ENCODE peak calls at places on chromosomes 6 and 20, in five cellular contexts. One of them, this sample, is unnamed.

GRCh38 chr6:21996425-21997207 is 300.2 kb downstream of the PRL start:
- DNase-seq in HepG2: no peak
- DNase-seq in H1: no peak
- DNase-seq in NT2/D1: no peak
- DNase-seq in GM12878: no peak
- DNase-seq in this sample: no peak

GRCh38 chr20:63967330-63968135 is 2.2 kb downstream of the ZNF512B start:
- DNase-seq in HepG2: no peak
- DNase-seq in H1: no peak
- DNase-seq in NT2/D1: no peak
- DNase-seq in GM12878: no peak
- DNase-seq in this sample: no peak

GRCh38 chr6:117513174-117513573 is 30.7 kb downstream of the DCBLD1 start:
- DNase-seq in HepG2: no peak
- DNase-seq in H1: no peak
- DNase-seq in NT2/D1: no peak
- DNase-seq in GM12878: no peak
- DNase-seq in this sample: no peak

GRCh38 chr6:107713214-107713962 is 110.7 kb downstream of the SCML4 start:
- DNase-seq in HepG2: no peak
- DNase-seq in H1: no peak
- DNase-seq in NT2/D1: no peak
- DNase-seq in GM12878: no peak
- DNase-seq in this sample: no peak

GRCh38 chr20:46083101-46083500 is 6.7 kb downstream of the NCOA5 start:
- DNase-seq in HepG2: no peak
- DNase-seq in H1: no peak
- DNase-seq in NT2/D1: no peak
- DNase-seq in GM12878: no peak
- DNase-seq in this sample: no peak

GRCh38 chr20:38023181-38024085 is 9.8 kb downstream of the TTI1 start:
- DNase-seq in HepG2: peak; percentile 43
- DNase-seq in H1: no peak
- DNase-seq in NT2/D1: no peak
- DNase-seq in GM12878: no peak
- DNase-seq in this sample: no peak

GRCh38 chr6:163438940-163439335 is 24.4 kb downstream of the QKI start:
- DNase-seq in HepG2: peak; percentile 49
- DNase-seq in H1: no peak
- DNase-seq in NT2/D1: no peak
- DNase-seq in GM12878: no peak
- DNase-seq in this sample: no peak

GRCh38 chr6:84467296-84467695 is 239.9 kb upstream of the CEP162 start:
- DNase-seq in HepG2: no peak
- DNase-seq in H1: no peak
- DNase-seq in NT2/D1: no peak
- DNase-seq in GM12878: no peak
- DNase-seq in this sample: no peak

GRCh38 chr6:157579467-157580031 is 198.6 kb downstream of the ZDHHC14 start:
- DNase-seq in HepG2: no peak
- DNase-seq in H1: no peak
- DNase-seq in NT2/D1: no peak
- DNase-seq in GM12878: no peak
- DNase-seq in this sample: no peak
- TF ChIP-seq SUZ12 in HepG2: no peak
- TF ChIP-seq SUZ12 in H1: no peak
- TF ChIP-seq SUZ12 in NT2/D1: no peak
- TF ChIP-seq SUZ12 in GM12878: no peak
- TF ChIP-seq SUZ12 in this sample: no peak

GRCh38 chr6:166415306-166415705 is 32.6 kb upstream of the MPC1 start:
- DNase-seq in HepG2: no peak
- DNase-seq in H1: no peak
- DNase-seq in NT2/D1: no peak
- DNase-seq in GM12878: no peak
- DNase-seq in this sample: no peak
- TF ChIP-seq SUZ12 in HepG2: no peak
- TF ChIP-seq SUZ12 in H1: no peak
- TF ChIP-seq SUZ12 in NT2/D1: no peak
- TF ChIP-seq SUZ12 in GM12878: no peak
- TF ChIP-seq SUZ12 in this sample: no peak

GRCh38 chr20:62590301-62591121 is 51.8 kb upstream of the SLCO4A1 start:
- DNase-seq in HepG2: no peak
- DNase-seq in H1: no peak
- DNase-seq in NT2/D1: no peak
- DNase-seq in GM12878: no peak
- DNase-seq in this sample: no peak
- TF ChIP-seq SUZ12 in HepG2: no peak
- TF ChIP-seq SUZ12 in H1: no peak
- TF ChIP-seq SUZ12 in NT2/D1: no peak
- TF ChIP-seq SUZ12 in GM12878: no peak
- TF ChIP-seq SUZ12 in this sample: no peak

DNA sequence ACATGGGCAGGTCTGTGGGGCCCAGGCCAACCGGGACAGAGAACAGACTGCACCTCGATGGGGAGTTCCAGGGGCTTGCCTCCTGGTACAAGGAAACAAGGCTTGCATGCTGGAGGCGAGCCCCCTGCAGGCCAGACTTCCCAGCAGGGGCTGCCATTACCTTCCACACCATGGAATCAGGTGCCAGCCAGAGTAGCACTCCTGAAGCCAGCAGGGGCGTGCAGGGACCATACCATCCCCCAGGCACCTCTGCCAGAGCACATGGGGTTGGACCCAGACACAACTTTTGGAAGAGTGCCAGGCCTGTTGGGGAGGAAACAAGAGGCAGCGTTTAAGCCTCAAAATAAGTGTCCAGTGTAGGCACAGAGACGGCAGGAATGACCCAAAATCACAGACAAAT is 6.5 kb downstream of the DDO start:
- DNase-seq in HepG2: no peak
- DNase-seq in H1: no peak
- DNase-seq in NT2/D1: no peak
- DNase-seq in GM12878: no peak
- DNase-seq in this sample: no peak
- TF ChIP-seq SUZ12 in HepG2: no peak
- TF ChIP-seq SUZ12 in H1: no peak
- TF ChIP-seq SUZ12 in NT2/D1: no peak
- TF ChIP-seq SUZ12 in GM12878: no peak
- TF ChIP-seq SUZ12 in this sample: no peak

DNA sequence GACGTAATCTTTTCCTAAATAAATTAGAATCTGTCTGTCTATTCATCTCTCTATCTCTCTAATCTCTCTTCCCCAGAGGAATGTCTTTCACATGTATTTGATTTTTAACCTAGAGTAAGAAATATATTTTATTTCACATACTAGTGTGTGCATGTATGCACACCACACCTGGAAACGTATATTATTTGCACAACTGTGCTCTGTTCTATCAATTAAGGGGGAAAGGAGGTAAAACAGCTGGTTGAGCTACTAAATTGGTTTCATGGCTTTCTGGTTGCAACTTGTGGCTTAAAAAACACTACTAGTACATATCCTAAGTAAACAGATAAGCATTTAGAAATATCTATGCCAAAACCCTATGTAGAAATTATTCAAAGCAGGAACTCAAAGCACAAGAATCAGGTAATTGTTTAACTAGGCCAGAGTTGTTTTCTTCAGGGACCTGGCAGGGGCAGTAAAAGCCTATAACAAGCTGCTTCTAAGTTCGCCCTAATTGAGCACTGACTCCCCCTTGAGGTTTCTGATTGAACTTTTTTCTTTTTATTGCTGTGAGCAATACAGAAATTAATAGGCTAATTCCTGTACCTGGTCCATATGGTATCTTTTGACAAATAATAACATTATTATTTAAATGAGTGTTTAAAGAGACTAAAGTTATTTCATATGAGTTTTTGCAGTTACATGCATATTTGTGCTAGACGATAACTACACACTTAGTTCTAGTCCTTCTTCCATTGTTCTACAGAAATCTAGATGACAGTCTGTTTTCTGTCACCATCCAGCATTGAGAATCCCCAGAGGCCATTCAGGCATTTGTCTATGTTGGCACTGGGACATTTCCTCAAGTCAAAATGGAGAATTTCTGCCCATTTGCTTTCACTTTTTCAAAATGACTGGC is 88.6 kb downstream of the MCHR2 start:
- DNase-seq in HepG2: peak; percentile 46
- DNase-seq in H1: no peak
- DNase-seq in NT2/D1: peak; percentile 15
- DNase-seq in GM12878: no peak
- DNase-seq in this sample: peak; percentile 63
- TF ChIP-seq SUZ12 in HepG2: no peak
- TF ChIP-seq SUZ12 in H1: no peak
- TF ChIP-seq SUZ12 in NT2/D1: no peak
- TF ChIP-seq SUZ12 in GM12878: no peak
- TF ChIP-seq SUZ12 in this sample: no peak